ENCODE peak calls at places on chromosomes 13 and 19, in ten cellular contexts. N is gastrocnemius medialis, Z is breast epithelium, C is esophagus muscularis mucosa, B is uterus, X is IMR-90, J is body of pancreas, G is lower leg skin, E is heart left ventricle, F is right lobe of liver. S is an unnamed sample.

GRCh38 chr13:94195715-94196114 is 283.8 kb downstream of the DCT start:
- DNase-seq in N (no peak), Z (no peak), C (no peak), B (no peak), X (peak), J (no peak), G (no peak), E (no peak), F (no peak), S (peak)

GRCh38 chr13:92896842-92897241 is 329.8 kb upstream of the GPC6 start:
- DNase-seq in N (no peak), Z (no peak), C (no peak), B (no peak), X (peak), J (no peak), G (no peak), E (no peak), F (no peak), S (no peak)

GRCh38 chr13:93614776-93615175 is 388.2 kb downstream of the GPC6 start:
- DNase-seq in N (no peak), Z (no peak), C (no peak), B (no peak), X (peak), J (no peak), G (no peak), E (no peak), F (no peak), S (no peak)

GRCh38 chr19:31352296-31352781 is 3.1 kb upstream of the TSHZ3 start:
- DNase-seq in N (no peak), Z (no peak), C (no peak), B (no peak), X (no peak), J (no peak), G (peak), E (no peak), F (no peak), S (no peak)

GRCh38 chr13:74074723-74075122 is 59.5 kb downstream of the KLF12 start:
- DNase-seq in N (no peak), Z (no peak), C (no peak), B (no peak), X (peak), J (no peak), G (no peak), E (no peak), F (no peak), S (no peak)

GRCh38 chr13:33051632-33052031 is 35.4 kb downstream of the KL start:
- DNase-seq in N (no peak), Z (no peak), C (no peak), B (no peak), X (no peak), J (no peak), G (no peak), E (no peak), F (no peak), S (no peak)

GRCh38 chr13:24161010-24161775 is 673 bp downstream of the SPATA13 start:
- DNase-seq in N (no peak), Z (peak), C (no peak), B (peak), X (no peak), J (peak), G (peak), E (no peak), F (peak), S (no peak)

GRCh38 chr13:30132623-30133553 is 174.5 kb downstream of the KATNAL1 start:
- DNase-seq in N (peak), Z (peak), C (peak), B (peak), X (peak), J (peak), G (peak), E (peak), F (peak), S (peak)

GRCh38 chr19:43784251-43784980 is 3.6 kb upstream of the KCNN4 start:
- DNase-seq in N (no peak), Z (no peak), C (no peak), B (no peak), X (peak), J (no peak), G (no peak), E (no peak), F (no peak), S (peak)

GRCh38 chr13:113843864-113844556 is 19.9 kb downstream of the GAS6 start:
- DNase-seq in N (no peak), Z (peak), C (no peak), B (peak), X (no peak), J (no peak), G (no peak), E (peak), F (no peak), S (no peak)

GRCh38 chr13:103607995-103608394 is 541.8 kb upstream of the SLC10A2 start:
- DNase-seq in N (no peak), Z (no peak), C (no peak), B (no peak), X (no peak), J (no peak), G (no peak), E (no peak), F (no peak), S (no peak)

GRCh38 chr19:55669418-55670279 is 5.4 kb upstream of the EPN1 start:
- DNase-seq in N (no peak), Z (no peak), C (no peak), B (no peak), X (no peak), J (no peak), G (no peak), E (no peak), F (no peak), S (no peak)

GRCh38 chr13:99123101-99124045 is 77.3 kb upstream of the UBAC2 start:
- DNase-seq in N (no peak), Z (no peak), C (no peak), B (no peak), X (peak), J (no peak), G (no peak), E (no peak), F (no peak), S (no peak)

GRCh38 chr13:79030513-79030912 is 371.6 kb upstream of the OBI1 start:
- DNase-seq in N (no peak), Z (no peak), C (no peak), B (no peak), X (no peak), J (no peak), G (no peak), E (no peak), F (no peak), S (no peak)

GRCh38 chr19:14166448-14166847 is 30.1 kb upstream of the ASF1B start:
- DNase-seq in N (no peak), Z (no peak), C (no peak), B (no peak), X (no peak), J (no peak), G (no peak), E (no peak), F (no peak), S (no peak)

GRCh38 chr13:58960909-58961308 is 1202.8 kb downstream of the DIAPH3 start:
- DNase-seq in N (no peak), Z (no peak), C (no peak), B (no peak), X (peak), J (no peak), G (no peak), E (no peak), F (no peak), S (no peak)

GRCh38 chr19:8512991-8513686 is 828 bp downstream of the ZNF414 start:
- DNase-seq in N (no peak), Z (no peak), C (no peak), B (no peak), X (no peak), J (no peak), G (no peak), E (no peak), F (peak), S (no peak)
- TF ChIP-seq POLR2A in N (no peak), Z (no peak), C (no peak), B (no peak), X (no peak), J (no peak), G (no peak), E (no peak), F (no peak), S (no peak)

DNA sequence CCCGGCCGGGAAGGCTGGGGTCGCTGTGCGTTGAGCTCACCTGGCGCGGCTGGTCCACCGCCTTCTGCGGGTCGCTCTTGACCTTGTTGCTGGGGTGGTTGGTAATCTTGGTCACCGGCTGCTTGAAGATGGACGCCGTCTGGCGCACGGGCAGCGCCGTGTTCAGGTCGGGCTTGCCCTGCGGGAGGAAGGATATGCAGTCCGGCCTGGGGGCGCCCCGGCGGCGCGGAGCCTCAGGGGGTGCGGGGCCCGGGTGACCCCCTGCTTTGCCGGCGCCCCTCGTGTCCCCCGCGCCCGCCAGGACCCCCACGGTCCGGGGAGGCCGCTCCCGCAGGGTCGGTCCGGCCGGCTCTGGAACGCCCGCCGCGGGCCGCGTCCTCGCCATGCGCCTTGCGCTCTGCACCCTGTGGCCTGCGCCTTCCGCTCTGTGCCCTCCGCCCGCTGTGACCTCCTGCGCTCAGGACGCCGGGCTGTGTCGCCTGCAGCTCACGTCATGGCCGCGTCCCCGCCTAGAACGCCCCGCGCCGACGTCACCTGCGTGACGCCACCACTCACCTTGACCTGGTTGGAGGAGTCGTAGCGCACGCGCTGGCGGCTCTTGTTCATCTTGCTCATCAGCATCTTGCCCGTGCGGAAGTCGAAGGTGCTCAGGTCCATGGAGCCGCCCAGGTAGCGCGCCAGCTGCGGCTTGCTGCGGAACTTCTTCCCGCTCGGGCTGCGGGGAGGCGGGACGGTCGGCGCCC is 8.0 kb downstream of the MBD3 start:
- DNase-seq in N (no peak), Z (no peak), C (no peak), B (no peak), X (no peak), J (no peak), G (no peak), E (no peak), F (no peak), S (no peak)
- TF ChIP-seq POLR2A in N (no peak), Z (no peak), C (no peak), B (no peak), X (no peak), J (no peak), G (no peak), E (no peak), F (no peak), S (no peak)

DNA sequence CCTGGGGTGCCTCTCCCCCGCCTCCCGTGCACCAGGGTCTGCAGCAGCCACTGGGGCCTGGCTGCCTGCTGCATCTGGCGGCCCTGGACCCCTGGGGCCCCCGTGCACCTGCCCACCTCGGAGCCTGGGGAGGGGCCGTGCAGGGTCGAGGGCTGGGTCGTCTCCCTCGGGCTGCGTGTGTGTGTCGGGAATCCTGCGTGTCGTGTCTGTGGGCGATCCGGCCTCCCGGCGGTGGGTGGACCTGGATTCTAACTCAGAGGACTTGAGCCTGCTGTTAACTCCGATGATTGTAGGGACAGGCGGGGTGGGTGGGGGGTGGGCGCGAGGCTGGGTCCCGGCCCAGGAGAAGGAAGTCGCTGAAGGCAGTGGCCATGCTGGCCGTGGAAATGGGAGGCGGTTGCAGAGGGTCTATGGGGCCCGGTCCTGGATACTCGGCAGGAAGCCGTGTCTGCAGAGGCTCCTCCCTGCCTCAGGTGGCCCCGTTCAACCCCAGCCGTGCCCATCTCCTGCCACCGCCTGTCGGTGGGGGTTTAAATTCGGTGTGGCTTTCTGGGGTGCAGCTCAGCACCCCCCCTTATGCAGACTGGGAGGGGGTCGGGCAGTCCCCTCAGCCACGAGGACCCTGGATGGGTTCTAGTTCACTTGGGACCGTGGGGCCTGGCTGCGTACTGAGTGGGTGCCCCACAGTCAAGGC is 9.4 kb upstream of the WDR18 start:
- DNase-seq in N (no peak), Z (no peak), C (no peak), B (no peak), X (no peak), J (no peak), G (no peak), E (no peak), F (no peak), S (no peak)
- TF ChIP-seq POLR2A in N (no peak), Z (no peak), C (no peak), B (no peak), X (no peak), J (no peak), G (no peak), E (no peak), F (no peak), S (no peak)

GRCh38 chr19:38388310-38389100 is at the start of gene SPRED3:
- DNase-seq in N (no peak), Z (no peak), C (no peak), B (peak), X (peak), J (no peak), G (no peak), E (peak), F (no peak), S (peak)

GRCh38 chr19:38386968-38387549 is 775 bp downstream of the GGN start:
- DNase-seq in N (peak), Z (no peak), C (no peak), B (no peak), X (no peak), J (no peak), G (peak), E (peak), F (peak), S (no peak)

GRCh38 chr19:38389101-38389925 is 816 bp downstream of the SPRED3 start:
- DNase-seq in N (no peak), Z (no peak), C (no peak), B (peak), X (peak), J (no peak), G (no peak), E (no peak), F (no peak), S (peak)

GRCh38 chr19:38386300-38386967 is 1.4 kb downstream of the GGN start:
- DNase-seq in N (no peak), Z (no peak), C (no peak), B (no peak), X (no peak), J (no peak), G (no peak), E (peak), F (no peak), S (no peak)

GRCh38 chr19:38387550-38388309 is at the start of gene GGN:
- DNase-seq in N (peak), Z (peak), C (no peak), B (peak), X (peak), J (peak), G (peak), E (peak), F (peak), S (peak)
- TF ChIP-seq POLR2A in N (peak), Z (no peak), C (no peak), B (no peak), X (peak), J (no peak), G (no peak), E (no peak), F (peak), S (peak)

DNA sequence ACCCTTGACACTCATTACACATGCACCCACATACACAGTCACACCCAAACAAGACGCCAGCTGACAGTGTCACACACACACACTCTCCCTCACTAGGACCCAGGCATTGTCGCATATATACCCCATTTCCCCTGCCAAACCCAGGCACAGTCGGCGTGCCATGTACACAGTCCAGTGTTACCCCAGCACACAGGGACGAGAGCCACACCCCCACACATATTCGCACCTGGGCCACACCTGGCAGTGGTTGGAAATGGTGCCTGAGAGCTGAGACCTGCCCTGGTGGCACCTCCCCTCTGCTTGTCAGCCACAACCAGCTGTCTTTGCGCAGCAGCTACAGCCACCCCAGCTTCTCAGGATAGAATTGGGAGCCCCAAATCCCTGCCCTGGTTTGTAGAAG is 9.0 kb downstream of the NFIX start:
- DNase-seq in N (no peak), Z (no peak), C (no peak), B (no peak), X (no peak), J (no peak), G (no peak), E (no peak), F (no peak), S (no peak)
- TF ChIP-seq POLR2A in N (no peak), Z (no peak), C (no peak), B (no peak), X (no peak), J (no peak), G (no peak), E (no peak), F (no peak), S (no peak)

S was measured in H54.